ENCODE peak calls at places on chromosomes 6 and 20, in six cellular contexts. N is trophoblast cell, A is neural progenitor cell, V is mesenchymal stem cell, P is adipocyte, Q is neuronal stem cell. U is an unnamed sample.

GRCh38 chr20:24915892-24916291 is 33.2 kb upstream of the CST7 start:
- DNase-seq in N (no peak), A (no peak), V (no peak), P (no peak), Q (no peak), U (no peak)

GRCh38 chr20:10179574-10180298 is 38.9 kb upstream of the SNAP25 start:
- DNase-seq in N (peak; percentile 4), A (peak; percentile 53), V (peak; percentile 6), P (no peak), Q (peak; percentile 11), U (peak; percentile 44)

GRCh38 chr6:127102299-127102698 is 16.2 kb upstream of the RSPO3 start:
- DNase-seq in N (peak; percentile 72), A (no peak), V (peak; percentile 98), P (peak; percentile 75), Q (no peak), U (peak; percentile 56)

GRCh38 chr20:818001-818664 is 15.4 kb upstream of the FAM110A start:
- DNase-seq in N (peak; percentile 79), A (no peak), V (no peak), P (no peak), Q (no peak), U (peak; percentile 72)

GRCh38 chr6:151148111-151148510 is 91.7 kb upstream of the AKAP12 start:
- DNase-seq in N (peak; percentile 90), A (no peak), V (no peak), P (no peak), Q (no peak), U (peak; percentile 23)

GRCh38 chr6:140371360-140371870 is 997.0 kb upstream of the CITED2 start:
- DNase-seq in N (no peak), A (no peak), V (peak; percentile 32), P (no peak), Q (no peak), U (no peak)

GRCh38 chr6:131532476-131533108 is 40.4 kb upstream of the ARG1 start:
- DNase-seq in N (no peak), A (no peak), V (no peak), P (no peak), Q (no peak), U (no peak)

GRCh38 chr6:169962604-169963469 is 211.4 kb downstream of the ERMARD start:
- DNase-seq in N (no peak), A (no peak), V (no peak), P (no peak), Q (no peak), U (no peak)

GRCh38 chr20:36548006-36548315 is 6.6 kb downstream of the MYL9 start:
- DNase-seq in N (no peak), A (peak; percentile 61), V (no peak), P (no peak), Q (no peak), U (no peak)

GRCh38 chr6:159106627-159107241 is 61.9 kb upstream of the TAGAP start:
- DNase-seq in N (peak; percentile 78), A (peak; percentile 66), V (peak; percentile 50), P (peak; percentile 38), Q (peak; percentile 43), U (peak; percentile 30)

GRCh38 chr6:73803562-73804221 is 107.7 kb downstream of the CD109 start:
- DNase-seq in N (peak; percentile 87), A (peak; percentile 79), V (peak; percentile 97), P (peak; percentile 95), Q (peak; percentile 44), U (peak; percentile 82)

GRCh38 chr6:42851599-42851998 is 27.8 kb upstream of the RPL7L1 start:
- DNase-seq in N (no peak), A (no peak), V (no peak), P (no peak), Q (no peak), U (no peak)

GRCh38 chr6:131199568-131200272 is 64.5 kb downstream of the AKAP7 start:
- DNase-seq in N (peak; percentile 50), A (peak; percentile 75), V (peak; percentile 59), P (peak; percentile 47), Q (peak; percentile 9), U (peak; percentile 65)

GRCh38 chr6:135159531-135159930 is 21.6 kb upstream of the MYB start:
- DNase-seq in N (no peak), A (no peak), V (no peak), P (no peak), Q (no peak), U (no peak)

GRCh38 chr20:54062812-54063280 is 7.5 kb downstream of the BCAS1 start:
- DNase-seq in N (peak; percentile 70), A (peak; percentile 46), V (peak; percentile 45), P (peak; percentile 71), Q (peak; percentile 15), U (peak; percentile 79)

GRCh38 chr6:18371576-18371975 is 15.6 kb upstream of the RNF144B start:
- DNase-seq in N (no peak), A (no peak), V (no peak), P (no peak), Q (no peak), U (no peak)

GRCh38 chr20:11544029-11544678 is 373.5 kb upstream of the BTBD3 start:
- DNase-seq in N (peak; percentile 87), A (peak; percentile 71), V (peak; percentile 69), P (peak; percentile 89), Q (peak; percentile 78), U (peak; percentile 94)

GRCh38 chr6:37524025-37524647 is 24.4 kb upstream of the CCDC167 start:
- DNase-seq in N (peak; percentile 34), A (no peak), V (no peak), P (peak; percentile 62), Q (no peak), U (peak; percentile 77)

GRCh38 chr20:44785768-44786167 is 24.6 kb downstream of the RIMS4 start:
- DNase-seq in N (no peak), A (peak; percentile 58), V (no peak), P (peak; percentile 10), Q (no peak), U (peak; percentile 34)

GRCh38 chr20:61557603-61558002 is 305.5 kb downstream of the CDH4 start:
- DNase-seq in N (no peak), A (peak; percentile 73), V (no peak), P (no peak), Q (no peak), U (no peak)

GRCh38 chr6:37994238-37994637 is 174.7 kb downstream of the ZFAND3 start:
- DNase-seq in N (no peak), A (peak; percentile 42), V (no peak), P (peak; percentile 43), Q (no peak), U (peak; percentile 42)

DNA sequence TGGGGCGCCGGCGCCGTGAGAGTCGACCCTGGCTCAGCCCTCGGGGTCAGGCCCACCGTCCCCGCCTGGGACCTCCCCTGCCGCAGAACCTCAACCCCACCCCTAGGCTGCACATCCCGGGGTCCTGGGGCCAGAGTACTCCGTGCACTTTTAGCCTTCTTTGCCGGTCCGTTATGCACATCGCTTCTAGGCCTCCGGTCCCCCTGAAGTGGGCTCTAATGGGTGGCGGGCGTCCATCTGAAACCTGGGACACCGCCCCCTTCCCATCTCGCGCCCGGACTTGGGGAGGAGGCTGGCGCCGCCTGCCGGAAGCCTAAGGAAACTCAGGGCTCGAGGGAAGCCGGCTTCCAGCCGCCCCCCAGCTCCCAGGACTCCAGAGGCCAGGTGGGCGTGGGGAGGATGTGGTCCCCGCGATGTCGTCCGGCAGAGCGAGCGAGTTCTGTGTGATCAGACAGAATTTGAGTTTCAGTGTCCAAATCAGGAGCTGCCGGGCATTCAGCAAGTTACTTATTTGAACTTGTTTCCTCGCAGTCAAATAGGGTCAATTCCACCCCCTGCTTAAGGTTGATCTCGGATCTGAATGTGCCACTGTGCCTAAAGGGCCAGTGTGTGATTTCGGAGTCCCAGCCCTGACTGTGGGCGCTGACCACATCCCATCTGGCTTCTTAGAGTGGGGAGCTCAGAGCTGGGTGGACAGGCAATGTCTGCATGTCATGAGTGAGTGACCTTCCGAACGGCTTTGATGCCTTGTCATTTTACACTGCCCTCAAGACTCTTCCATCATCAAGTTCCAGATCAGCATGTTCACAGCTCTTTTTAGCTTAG is 47.6 kb downstream of the CPXM1 start:
- DNase-seq in N (peak; percentile 36), A (peak; percentile 90), V (peak; percentile 52), P (peak; percentile 82), Q (peak; percentile 65), U (peak; percentile 50)
- H3K9ac ChIP-seq in N (no peak overlapping the region), A (no peak overlapping the region), V (no peak overlapping the region), P (no peak overlapping the region), Q (peak overlapping the region; percentile 76), U (no peak overlapping the region)

DNA sequence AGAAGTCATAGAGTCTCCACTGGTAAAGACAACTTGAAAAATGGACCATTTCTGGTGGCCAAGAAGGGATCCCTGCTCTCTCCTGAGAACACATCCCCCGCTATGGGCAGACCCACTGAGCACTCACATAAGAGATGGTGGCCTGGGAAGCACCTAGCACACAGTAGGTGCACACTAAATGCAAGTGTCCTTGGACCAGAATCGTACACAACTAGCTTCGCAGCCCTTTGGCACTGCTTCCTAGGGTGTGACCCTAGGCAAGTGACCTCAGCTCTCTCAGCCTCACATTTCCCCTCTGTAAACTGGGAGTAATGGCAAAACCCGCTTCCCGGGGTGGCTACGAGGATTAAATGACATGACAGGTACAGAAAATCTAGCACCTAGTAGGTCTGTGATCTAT is 35.1 kb downstream of the KCNB1 start:
- DNase-seq in N (no peak), A (no peak), V (no peak), P (no peak), Q (no peak), U (no peak)
- H3K9ac ChIP-seq in N (no peak overlapping the region), A (no peak overlapping the region), V (no peak overlapping the region), P (no peak overlapping the region), Q (no peak overlapping the region), U (no peak overlapping the region)

GRCh38 chr6:30769088-30769852 is 24.9 kb upstream of the IER3 start:
- DNase-seq in N (peak; percentile 62), A (peak; percentile 57), V (peak; percentile 97), P (peak; percentile 93), Q (no peak), U (peak; percentile 96)

GRCh38 chr6:30766461-30767157 is 22.3 kb upstream of the IER3 start:
- DNase-seq in N (no peak), A (no peak), V (no peak), P (no peak), Q (no peak), U (no peak)

GRCh38 chr6:30767158-30767943 is 23.0 kb upstream of the IER3 start:
- DNase-seq in N (no peak), A (no peak), V (no peak), P (no peak), Q (no peak), U (no peak)

GRCh38 chr6:30768634-30769087 is 24.3 kb upstream of the IER3 start:
- DNase-seq in N (no peak), A (no peak), V (no peak), P (no peak), Q (no peak), U (no peak)

DNA sequence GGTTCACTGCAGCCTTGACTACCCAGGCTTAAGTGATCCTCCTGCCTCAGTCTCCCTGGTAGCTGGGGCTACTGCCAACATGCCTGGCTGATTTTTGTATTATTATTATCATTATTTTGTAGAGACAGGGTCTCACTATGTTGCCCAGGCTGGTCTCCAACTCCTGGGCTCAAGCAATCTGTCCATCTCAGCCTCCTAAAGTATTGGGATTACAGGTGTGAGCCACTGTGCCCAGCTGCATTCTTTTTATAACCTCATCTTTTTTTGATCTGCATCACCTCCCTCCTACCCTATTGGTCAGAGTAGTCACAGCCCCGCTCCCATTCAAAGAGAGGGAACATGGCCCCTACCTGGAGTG is 23.6 kb upstream of the IER3 start:
- DNase-seq in N (no peak), A (no peak), V (no peak), P (no peak), Q (no peak), U (no peak)
- H3K9ac ChIP-seq in N (no peak overlapping the region), A (no peak overlapping the region), V (no peak overlapping the region), P (no peak overlapping the region), Q (no peak overlapping the region), U (peak overlapping the region; percentile 90)

GRCh38 chr6:28693033-28693750 is 167.5 kb downstream of the GPX5 start:
- DNase-seq in N (no peak), A (peak; percentile 20), V (no peak), P (no peak), Q (no peak), U (no peak)

GRCh38 chr6:28695671-28696537 is 170.2 kb downstream of the GPX5 start:
- DNase-seq in N (no peak), A (no peak), V (no peak), P (peak; percentile 29), Q (no peak), U (no peak)

GRCh38 chr6:28693751-28694443 is 168.2 kb downstream of the GPX5 start:
- DNase-seq in N (no peak), A (peak; percentile 68), V (no peak), P (no peak), Q (peak; percentile 51), U (no peak)
- H3K9ac ChIP-seq in N (no peak overlapping the region), A (no peak overlapping the region), V (no peak overlapping the region), P (no peak overlapping the region), Q (no peak overlapping the region), U (no peak overlapping the region)